ENCODE peak calls at places on chromosomes 4 and X, in five cellular contexts. N, E, W, I and H are unnamed samples.

GRCh38 chr4:101345596-101346311 is 1.6 kb downstream of the PPP3CA start:
- DNase-seq in N (peak), W (peak), E (peak), I (peak), H (peak)

GRCh38 chr4:31341601-31342375 is 621.6 kb downstream of the PCDH7 start:
- DNase-seq in N (no peak), E (no peak), I (no peak), W (no peak), H (no peak)

GRCh38 chrX:129925305-129926092 is 19.5 kb downstream of the UTP14A start:
- DNase-seq in W (peak), I (peak), E (peak), N (peak), H (peak)

GRCh38 chrX:129959493-129959832 is 23.0 kb upstream of the BCORL1 start:
- DNase-seq in I (no peak), E (no peak), W (no peak), N (no peak), H (no peak)

GRCh38 chrX:7263330-7263729 is 115.4 kb upstream of the PUDP start:
- DNase-seq in E (no peak), N (no peak), W (no peak), I (no peak), H (no peak)

GRCh38 chr4:146029147-146029546 is 90.5 kb upstream of the ZNF827 start:
- DNase-seq in E (no peak), I (no peak), W (no peak), N (no peak), H (peak)

GRCh38 chrX:118211891-118212816 is 95.5 kb upstream of the KLHL13 start:
- DNase-seq in I (no peak), E (no peak), N (no peak), W (no peak), H (no peak)

GRCh38 chr4:37392540-37393255 is 148.2 kb downstream of the NWD2 start:
- DNase-seq in I (peak), W (no peak), N (peak), E (peak), H (no peak)

GRCh38 chrX:32293962-32294708 is 917.2 kb downstream of the DMD start:
- DNase-seq in W (no peak), N (no peak), E (no peak), I (no peak), H (no peak)

DNA sequence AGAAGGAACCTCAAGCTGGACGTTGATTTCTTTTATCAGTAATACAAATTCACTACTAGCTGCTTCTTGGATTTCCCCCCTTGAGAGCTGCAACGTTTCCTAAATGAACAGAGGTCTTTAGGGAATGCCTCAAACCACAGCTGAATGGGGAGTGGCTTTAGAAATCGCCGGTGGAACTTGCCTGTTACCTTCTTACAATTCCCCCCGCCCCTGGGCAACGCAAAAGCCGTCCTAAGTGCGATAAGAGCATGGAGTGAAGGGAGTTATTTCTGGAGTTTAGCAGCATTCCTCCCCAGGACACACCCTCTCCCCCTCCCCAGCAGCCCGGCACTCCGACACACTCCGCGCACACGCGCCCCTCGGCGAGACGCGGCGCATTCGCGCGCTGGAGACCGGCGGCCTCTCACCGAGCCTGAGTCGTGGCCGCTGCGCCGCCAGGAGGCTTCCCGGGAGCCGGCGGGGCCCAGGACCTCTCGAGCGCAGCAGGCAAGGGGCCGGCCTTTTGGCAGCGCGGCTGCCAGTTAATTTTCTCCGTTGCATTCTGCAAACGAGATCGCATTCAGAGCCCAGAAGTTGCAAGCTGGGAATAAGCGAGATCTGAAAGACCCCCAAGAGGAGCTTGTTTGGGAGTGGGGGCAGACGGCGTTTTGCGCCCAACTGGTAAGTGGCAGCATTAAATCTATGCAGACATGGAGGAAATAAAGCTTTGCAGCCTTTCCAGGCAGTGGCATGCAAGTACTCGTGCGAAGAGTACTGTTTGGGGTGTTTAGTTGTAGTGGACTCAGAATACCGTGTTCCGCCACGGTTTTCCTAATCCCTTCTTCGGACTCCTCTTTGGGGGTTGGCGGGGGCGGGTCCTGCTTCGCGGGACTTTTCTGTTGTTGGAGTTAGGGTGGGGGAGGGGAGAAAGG is 134.6 kb downstream of the PALLD start:
- DNase-seq in I (peak), N (peak), W (peak), E (peak), H (no peak)
- TF ChIP-seq CTCF in I (no peak), N (peak), W (peak), E (peak), H (peak)

GRCh38 chr4:159925770-159926169 is 822.9 kb downstream of the RAPGEF2 start:
- DNase-seq in I (no peak), E (no peak), W (no peak), N (no peak), H (no peak)

GRCh38 chr4:159927781-159928180 is 824.9 kb downstream of the RAPGEF2 start:
- DNase-seq in W (no peak), E (no peak), N (no peak), I (no peak), H (no peak)

GRCh38 chr4:159922119-159922518 is 819.2 kb downstream of the RAPGEF2 start:
- DNase-seq in E (no peak), W (no peak), I (no peak), N (no peak), H (no peak)

GRCh38 chr4:159926871-159927270 is 824.0 kb downstream of the RAPGEF2 start:
- DNase-seq in I (no peak), N (no peak), E (no peak), W (no peak), H (no peak)
- TF ChIP-seq CTCF in I (no peak), N (no peak), E (no peak), W (no peak), H (no peak)

GRCh38 chr4:74357965-74358364 is 7.0 kb upstream of the EREG start:
- DNase-seq in W (no peak), I (no peak), E (no peak), N (no peak), H (no peak)
- TF ChIP-seq CTCF in W (no peak), I (no peak), E (no peak), N (no peak), H (no peak)

DNA sequence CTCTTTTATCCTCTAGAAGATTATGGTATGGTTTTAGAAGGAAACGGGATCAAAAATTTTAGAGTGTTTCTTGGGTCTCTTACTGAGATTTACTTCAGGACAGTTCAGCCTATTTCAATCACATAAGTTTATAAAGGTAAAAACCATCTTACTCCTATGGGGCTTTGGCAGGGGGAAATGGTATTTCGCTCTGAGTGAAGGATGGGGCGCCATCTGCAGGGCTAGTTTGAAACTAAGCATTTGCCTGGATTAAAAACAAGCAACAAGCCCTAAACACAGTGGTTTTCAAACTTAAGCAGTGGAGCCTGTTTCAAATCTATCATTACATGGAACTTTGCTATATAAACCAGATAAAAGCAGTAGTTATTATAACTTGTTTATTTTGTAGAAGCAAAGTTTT is 361.5 kb upstream of the FMR1 start:
- DNase-seq in N (peak), E (peak), I (no peak), W (no peak), H (no peak)
- TF ChIP-seq CTCF in N (peak), E (no peak), I (no peak), W (no peak), H (no peak)

DNA sequence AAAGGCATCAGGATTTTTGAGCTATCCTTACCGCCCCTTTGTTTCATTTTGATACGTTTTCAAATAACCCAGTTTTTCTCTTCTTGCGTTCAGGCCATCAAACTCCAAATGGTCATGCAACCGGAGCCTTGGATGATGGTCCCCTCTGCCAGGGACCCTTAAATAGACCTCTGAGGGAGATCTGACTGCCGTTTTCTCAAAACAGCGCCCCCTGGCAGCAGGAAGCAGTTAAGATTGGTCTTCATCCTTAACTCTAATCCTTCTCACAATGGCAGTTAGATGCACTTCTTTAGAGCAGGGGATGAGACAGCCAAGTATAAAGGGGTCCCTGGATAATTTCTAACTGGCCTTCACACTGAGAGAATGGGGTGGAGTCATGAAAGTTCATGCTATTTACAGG is 525.0 kb upstream of the SPANXN1 start:
- DNase-seq in E (no peak), N (no peak), W (no peak), I (no peak), H (no peak)
- TF ChIP-seq CTCF in E (no peak), N (peak), W (no peak), I (no peak), H (no peak)